ENCODE peak calls at places on chromosomes 11 and 22, in nine cellular contexts. One of them, this sample, is unnamed.
A peak's percentile ranks its signal among the peaks of the same experiment; 100 is the strongest.

GRCh38 chr11:65308281-65308891 is 6.3 kb upstream of the CDC42EP2 start:
- DNase-seq in hepatocyte: no peak
- DNase-seq in esophagus squamous epithelium: no peak
- DNase-seq in cardiac muscle cell: no peak
- DNase-seq in H1: no peak
- DNase-seq in mammary epithelial cell: no peak
- DNase-seq in uterus: no peak
- DNase-seq in left lung: peak; percentile 71
- DNase-seq in neuronal stem cell: no peak
- DNase-seq in this sample: peak; percentile 73

GRCh38 chr11:104410336-104410735 is 246.4 kb upstream of the PDGFD start:
- DNase-seq in mammary epithelial cell: no peak
- DNase-seq in neuronal stem cell: no peak
- DNase-seq in esophagus squamous epithelium: no peak
- DNase-seq in left lung: no peak
- DNase-seq in cardiac muscle cell: no peak
- DNase-seq in hepatocyte: no peak
- DNase-seq in uterus: no peak
- DNase-seq in H1: no peak
- DNase-seq in this sample: no peak

GRCh38 chr11:37712246-37712645 is 1114.2 kb upstream of the RAG2 start:
- DNase-seq in mammary epithelial cell: no peak
- DNase-seq in neuronal stem cell: peak; percentile 14
- DNase-seq in uterus: no peak
- DNase-seq in left lung: no peak
- DNase-seq in esophagus squamous epithelium: no peak
- DNase-seq in H1: peak; percentile 1
- DNase-seq in hepatocyte: peak; percentile 13
- DNase-seq in cardiac muscle cell: peak; percentile 39
- DNase-seq in this sample: no peak

GRCh38 chr11:103967985-103968384 is 68.5 kb upstream of the DDI1 start:
- DNase-seq in left lung: no peak
- DNase-seq in neuronal stem cell: no peak
- DNase-seq in H1: no peak
- DNase-seq in cardiac muscle cell: no peak
- DNase-seq in esophagus squamous epithelium: no peak
- DNase-seq in mammary epithelial cell: no peak
- DNase-seq in uterus: no peak
- DNase-seq in hepatocyte: no peak
- DNase-seq in this sample: no peak

GRCh38 chr22:41862160-41862529 is 29.2 kb downstream of the SREBF2 start:
- DNase-seq in left lung: no peak
- DNase-seq in cardiac muscle cell: no peak
- DNase-seq in H1: no peak
- DNase-seq in mammary epithelial cell: peak; percentile 34
- DNase-seq in uterus: no peak
- DNase-seq in neuronal stem cell: no peak
- DNase-seq in hepatocyte: peak; percentile 61
- DNase-seq in esophagus squamous epithelium: no peak
- DNase-seq in this sample: no peak

GRCh38 chr11:33258631-33259184 is 1.5 kb downstream of the HIPK3 start:
- DNase-seq in neuronal stem cell: no peak
- DNase-seq in H1: no peak
- DNase-seq in mammary epithelial cell: peak; percentile 74
- DNase-seq in esophagus squamous epithelium: no peak
- DNase-seq in uterus: no peak
- DNase-seq in cardiac muscle cell: no peak
- DNase-seq in hepatocyte: no peak
- DNase-seq in left lung: no peak
- DNase-seq in this sample: no peak

GRCh38 chr11:116192509-116193206 is 580.1 kb downstream of the BUD13 start:
- DNase-seq in neuronal stem cell: no peak
- DNase-seq in mammary epithelial cell: no peak
- DNase-seq in cardiac muscle cell: peak; percentile 10
- DNase-seq in H1: no peak
- DNase-seq in left lung: no peak
- DNase-seq in esophagus squamous epithelium: no peak
- DNase-seq in hepatocyte: no peak
- DNase-seq in uterus: no peak
- DNase-seq in this sample: no peak

GRCh38 chr11:44778200-44779100 is 51.7 kb downstream of the TSPAN18 start:
- DNase-seq in left lung: no peak
- DNase-seq in H1: no peak
- DNase-seq in hepatocyte: no peak
- DNase-seq in mammary epithelial cell: no peak
- DNase-seq in esophagus squamous epithelium: no peak
- DNase-seq in neuronal stem cell: no peak
- DNase-seq in uterus: peak; percentile 11
- DNase-seq in cardiac muscle cell: no peak
- DNase-seq in this sample: peak; percentile 39

GRCh38 chr11:112128483-112129121 is 35.3 kb downstream of the IL18 start:
- DNase-seq in esophagus squamous epithelium: no peak
- DNase-seq in hepatocyte: peak; percentile 40
- DNase-seq in left lung: peak; percentile 52
- DNase-seq in cardiac muscle cell: no peak
- DNase-seq in H1: no peak
- DNase-seq in neuronal stem cell: no peak
- DNase-seq in uterus: peak; percentile 27
- DNase-seq in mammary epithelial cell: peak; percentile 88
- DNase-seq in this sample: no peak

GRCh38 chr11:57479925-57480324 is 19.6 kb downstream of the RTN4RL2 start:
- DNase-seq in uterus: no peak
- DNase-seq in left lung: no peak
- DNase-seq in hepatocyte: no peak
- DNase-seq in H1: no peak
- DNase-seq in neuronal stem cell: no peak
- DNase-seq in cardiac muscle cell: no peak
- DNase-seq in esophagus squamous epithelium: no peak
- DNase-seq in mammary epithelial cell: no peak
- DNase-seq in this sample: no peak

GRCh38 chr11:1358286-1358685 is 31.4 kb upstream of the BRSK2 start:
- DNase-seq in esophagus squamous epithelium: no peak
- DNase-seq in mammary epithelial cell: no peak
- DNase-seq in neuronal stem cell: no peak
- DNase-seq in hepatocyte: peak; percentile 35
- DNase-seq in H1: no peak
- DNase-seq in uterus: no peak
- DNase-seq in cardiac muscle cell: no peak
- DNase-seq in left lung: no peak
- DNase-seq in this sample: no peak

GRCh38 chr11:198236-198806 is 5.4 kb downstream of the SCGB1C1 start:
- DNase-seq in H1: no peak
- DNase-seq in neuronal stem cell: no peak
- DNase-seq in uterus: no peak
- DNase-seq in mammary epithelial cell: no peak
- DNase-seq in cardiac muscle cell: no peak
- DNase-seq in left lung: peak; percentile 16
- DNase-seq in esophagus squamous epithelium: no peak
- DNase-seq in hepatocyte: no peak
- DNase-seq in this sample: peak; percentile 57

GRCh38 chr22:31891366-31892079 is 52.8 kb upstream of the YWHAH start:
- DNase-seq in neuronal stem cell: no peak
- DNase-seq in H1: no peak
- DNase-seq in esophagus squamous epithelium: no peak
- DNase-seq in left lung: no peak
- DNase-seq in uterus: no peak
- DNase-seq in hepatocyte: no peak
- DNase-seq in cardiac muscle cell: no peak
- DNase-seq in mammary epithelial cell: no peak
- DNase-seq in this sample: no peak

GRCh38 chr22:17946691-17947367 is 77.5 kb downstream of the MICAL3 start:
- DNase-seq in uterus: no peak
- DNase-seq in cardiac muscle cell: peak; percentile 35
- DNase-seq in H1: no peak
- DNase-seq in esophagus squamous epithelium: no peak
- DNase-seq in left lung: no peak
- DNase-seq in hepatocyte: no peak
- DNase-seq in mammary epithelial cell: peak; percentile 33
- DNase-seq in neuronal stem cell: no peak
- DNase-seq in this sample: no peak

GRCh38 chr22:49161002-49161850 is 666.4 kb downstream of the BRD1 start:
- DNase-seq in left lung: peak; percentile 23
- DNase-seq in esophagus squamous epithelium: no peak
- DNase-seq in neuronal stem cell: no peak
- DNase-seq in uterus: no peak
- DNase-seq in mammary epithelial cell: no peak
- DNase-seq in hepatocyte: no peak
- DNase-seq in H1: no peak
- DNase-seq in cardiac muscle cell: no peak
- DNase-seq in this sample: peak; percentile 49
- H3K27me3 ChIP-seq in left lung: no peaks in the 10 kb centered on the region
- H3K27me3 ChIP-seq in esophagus squamous epithelium: no peaks in the 10 kb centered on the region
- H3K27me3 ChIP-seq in neuronal stem cell: no peaks in the 10 kb centered on the region
- H3K27me3 ChIP-seq in uterus: no peaks in the 10 kb centered on the region
- H3K27me3 ChIP-seq in mammary epithelial cell: no peaks in the 10 kb centered on the region
- H3K27me3 ChIP-seq in hepatocyte: no peaks in the 10 kb centered on the region
- H3K27me3 ChIP-seq in H1: no peaks in the 10 kb centered on the region
- H3K27me3 ChIP-seq in cardiac muscle cell: no peaks in the 10 kb centered on the region
- H3K27me3 ChIP-seq in this sample: peaks cover 25% of the 10 kb centered on the region

GRCh38 chr22:19146215-19146968 is 1.9 kb upstream of the ESS2 start:
- DNase-seq in left lung: no peak
- DNase-seq in H1: no peak
- DNase-seq in mammary epithelial cell: no peak
- DNase-seq in neuronal stem cell: no peak
- DNase-seq in cardiac muscle cell: no peak
- DNase-seq in uterus: no peak
- DNase-seq in esophagus squamous epithelium: no peak
- DNase-seq in hepatocyte: no peak
- DNase-seq in this sample: peak; percentile 44
- H3K4me1 ChIP-seq in left lung: peaks cover 9% of the 10 kb centered on the region
- H3K4me1 ChIP-seq in H1: no peaks in the 10 kb centered on the region
- H3K4me1 ChIP-seq in mammary epithelial cell: peaks cover 7% of the 10 kb centered on the region
- H3K4me1 ChIP-seq in neuronal stem cell: peaks cover 4% of the 10 kb centered on the region
- H3K4me1 ChIP-seq in cardiac muscle cell: peaks cover 7% of the 10 kb centered on the region
- H3K4me1 ChIP-seq in uterus: peaks cover 11% of the 10 kb centered on the region
- H3K4me1 ChIP-seq in esophagus squamous epithelium: peaks cover 18% of the 10 kb centered on the region
- H3K4me1 ChIP-seq in hepatocyte: no peaks in the 10 kb centered on the region
- H3K4me1 ChIP-seq in this sample: peaks cover 8% of the 10 kb centered on the region

DNA sequence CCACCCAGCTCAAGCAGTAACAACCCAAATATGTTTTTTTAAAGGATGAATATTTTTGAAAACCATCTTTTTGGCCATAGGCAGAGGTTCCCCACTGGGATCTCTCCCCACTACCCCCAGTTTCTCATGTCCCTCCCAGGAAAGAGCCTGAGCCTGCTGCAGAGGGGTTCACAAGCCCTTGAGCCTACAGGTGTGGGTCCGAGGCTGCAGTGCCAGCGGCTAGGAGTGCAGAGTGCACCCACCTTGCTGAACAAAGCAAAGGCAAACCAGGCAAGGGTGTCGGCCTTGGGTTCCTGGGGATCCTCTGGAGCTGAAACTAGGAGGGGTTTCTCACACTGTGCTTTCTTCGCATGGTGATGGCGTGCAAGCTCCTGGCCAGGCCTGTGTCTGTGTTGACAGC is 35.0 kb downstream of the GNAZ start:
- DNase-seq in hepatocyte: no peak
- DNase-seq in mammary epithelial cell: no peak
- DNase-seq in H1: no peak
- DNase-seq in uterus: no peak
- DNase-seq in cardiac muscle cell: no peak
- DNase-seq in neuronal stem cell: no peak
- DNase-seq in esophagus squamous epithelium: no peak
- DNase-seq in left lung: no peak
- DNase-seq in this sample: no peak
- H3K27me3 ChIP-seq in hepatocyte: no peaks in the 10 kb centered on the region
- H3K27me3 ChIP-seq in mammary epithelial cell: no peaks in the 10 kb centered on the region
- H3K27me3 ChIP-seq in H1: no peaks in the 10 kb centered on the region
- H3K27me3 ChIP-seq in uterus: no peaks in the 10 kb centered on the region
- H3K27me3 ChIP-seq in cardiac muscle cell: no peaks in the 10 kb centered on the region
- H3K27me3 ChIP-seq in neuronal stem cell: no peaks in the 10 kb centered on the region
- H3K27me3 ChIP-seq in esophagus squamous epithelium: no peaks in the 10 kb centered on the region
- H3K27me3 ChIP-seq in left lung: no peaks in the 10 kb centered on the region
- H3K27me3 ChIP-seq in this sample: no peaks in the 10 kb centered on the region

DNA sequence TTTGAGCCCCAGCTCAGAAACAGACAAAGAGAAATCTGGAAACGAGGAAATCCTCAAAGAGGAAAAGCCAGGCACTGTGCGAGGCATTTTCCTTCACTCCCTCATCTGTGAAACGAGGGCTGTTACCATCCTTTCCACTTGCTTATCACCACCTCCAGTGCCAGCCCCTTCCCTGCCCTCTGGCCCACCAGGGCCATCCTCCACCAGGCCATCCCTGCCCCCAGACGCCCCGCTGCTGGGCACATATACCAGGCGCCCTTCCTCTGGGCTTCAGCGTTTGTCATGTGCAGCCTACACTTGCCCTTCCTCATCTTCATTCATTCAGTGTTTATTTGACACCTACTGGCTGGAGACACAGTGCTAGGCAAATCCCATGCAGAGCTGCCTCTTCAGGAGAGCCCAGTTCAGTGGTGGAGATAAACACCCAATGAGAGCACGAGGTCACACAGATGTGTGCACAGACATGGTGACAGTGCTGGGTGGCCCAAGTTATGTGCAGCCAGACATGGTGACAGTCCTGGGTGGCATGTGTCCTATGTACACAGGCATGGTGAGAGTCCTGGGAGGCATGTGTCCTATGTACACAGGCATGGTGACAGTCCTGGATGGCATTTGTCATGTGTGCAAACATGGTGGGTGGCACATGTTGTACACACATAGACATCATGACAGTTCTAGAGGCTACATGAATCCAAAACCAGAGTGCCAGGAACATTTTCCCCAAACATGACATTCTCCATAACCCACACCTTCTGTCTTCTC is 9.7 kb downstream of the SPTBN2 start:
- DNase-seq in left lung: no peak
- DNase-seq in hepatocyte: no peak
- DNase-seq in neuronal stem cell: no peak
- DNase-seq in H1: no peak
- DNase-seq in cardiac muscle cell: no peak
- DNase-seq in mammary epithelial cell: no peak
- DNase-seq in esophagus squamous epithelium: no peak
- DNase-seq in uterus: no peak
- DNase-seq in this sample: peak; percentile 52
- H3K4me1 ChIP-seq in left lung: no peaks in the 10 kb centered on the region
- H3K4me1 ChIP-seq in hepatocyte: peaks cover 23% of the 10 kb centered on the region
- H3K4me1 ChIP-seq in neuronal stem cell: peaks cover 9% of the 10 kb centered on the region
- H3K4me1 ChIP-seq in H1: peaks cover 12% of the 10 kb centered on the region
- H3K4me1 ChIP-seq in cardiac muscle cell: peaks cover 9% of the 10 kb centered on the region
- H3K4me1 ChIP-seq in mammary epithelial cell: peaks cover 14% of the 10 kb centered on the region
- H3K4me1 ChIP-seq in esophagus squamous epithelium: peaks cover 19% of the 10 kb centered on the region
- H3K4me1 ChIP-seq in uterus: no peaks in the 10 kb centered on the region
- H3K4me1 ChIP-seq in this sample: no peaks in the 10 kb centered on the region

GRCh38 chr11:134474942-134475341 is 62.9 kb upstream of the B3GAT1 start:
- DNase-seq in uterus: no peak
- DNase-seq in esophagus squamous epithelium: no peak
- DNase-seq in cardiac muscle cell: no peak
- DNase-seq in hepatocyte: no peak
- DNase-seq in H1: no peak
- DNase-seq in neuronal stem cell: no peak
- DNase-seq in mammary epithelial cell: no peak
- DNase-seq in left lung: no peak
- DNase-seq in this sample: peak; percentile 45
- H3K27me3 ChIP-seq in uterus: no peaks in the 10 kb centered on the region
- H3K27me3 ChIP-seq in esophagus squamous epithelium: no peaks in the 10 kb centered on the region
- H3K27me3 ChIP-seq in cardiac muscle cell: peaks cover 5% of the 10 kb centered on the region
- H3K27me3 ChIP-seq in hepatocyte: no peaks in the 10 kb centered on the region
- H3K27me3 ChIP-seq in H1: peaks cover 4% of the 10 kb centered on the region
- H3K27me3 ChIP-seq in neuronal stem cell: no peaks in the 10 kb centered on the region
- H3K27me3 ChIP-seq in mammary epithelial cell: no peaks in the 10 kb centered on the region
- H3K27me3 ChIP-seq in left lung: no peaks in the 10 kb centered on the region
- H3K27me3 ChIP-seq in this sample: peaks cover 7% of the 10 kb centered on the region

This sample was measured in upper lobe of right lung.